ENCODE peak calls at places on chromosomes 5 and 9, in ten cellular contexts. X is prostate gland; M is K562; I is effector memory CD4-positive, alpha-beta T cell; G is psoas muscle; S is naive thymus-derived CD4-positive, alpha-beta T cell; Y is CD8-positive, alpha-beta T cell; P is PC-3; F is bronchial epithelial cell; L is BE2C. Z is an unnamed sample. For H3K36me3, the result is how much of the 10 kb centered on the place peaks cover.

GRCh38 chr9:120861935-120862334 is 15.1 kb downstream of the PHF19 start:
- DNase-seq in X (no peak), M (no peak), I (no peak), G (no peak), S (no peak), Y (no peak), P (no peak), F (no peak), L (no peak), Z (no peak)

GRCh38 chr9:23826120-23826629 is at the start of gene ELAVL2:
- DNase-seq in X (peak), M (no peak), I (peak), G (peak), S (no peak), Y (no peak), P (peak), F (peak), L (peak), Z (peak)

GRCh38 chr5:111863801-111864200 is 106.8 kb upstream of the NREP start:
- DNase-seq in X (no peak), M (no peak), I (no peak), G (no peak), S (no peak), Y (no peak), P (peak), F (peak), L (no peak), Z (no peak)

GRCh38 chr5:55176176-55176818 is 3.3 kb upstream of the CDC20B start:
- DNase-seq in X (no peak), M (peak), I (no peak), G (peak), S (peak), Y (no peak), P (peak), F (peak), L (peak), Z (no peak)

GRCh38 chr9:89742660-89743059 is 137.8 kb downstream of the GADD45G start:
- DNase-seq in X (no peak), M (no peak), I (no peak), G (no peak), S (no peak), Y (no peak), P (no peak), F (no peak), L (no peak), Z (peak)

GRCh38 chr9:114309096-114309495 is 13.8 kb upstream of the ORM1 start:
- DNase-seq in X (no peak), M (no peak), I (no peak), G (no peak), S (no peak), Y (no peak), P (no peak), F (no peak), L (no peak), Z (no peak)

GRCh38 chr9:126698756-126699155 is 85.0 kb downstream of the LMX1B start:
- DNase-seq in X (no peak), M (no peak), I (no peak), G (no peak), S (no peak), Y (no peak), P (no peak), F (no peak), L (no peak), Z (no peak)

GRCh38 chr5:154997746-154998145 is 15.8 kb upstream of the KIF4B start:
- DNase-seq in X (no peak), M (no peak), I (no peak), G (no peak), S (no peak), Y (no peak), P (peak), F (peak), L (no peak), Z (no peak)

GRCh38 chr9:136482046-136482792 is 621 bp downstream of the SEC16A start:
- DNase-seq in X (no peak), M (no peak), I (peak), G (no peak), S (no peak), Y (no peak), P (peak), F (peak), L (no peak), Z (no peak)

DNA sequence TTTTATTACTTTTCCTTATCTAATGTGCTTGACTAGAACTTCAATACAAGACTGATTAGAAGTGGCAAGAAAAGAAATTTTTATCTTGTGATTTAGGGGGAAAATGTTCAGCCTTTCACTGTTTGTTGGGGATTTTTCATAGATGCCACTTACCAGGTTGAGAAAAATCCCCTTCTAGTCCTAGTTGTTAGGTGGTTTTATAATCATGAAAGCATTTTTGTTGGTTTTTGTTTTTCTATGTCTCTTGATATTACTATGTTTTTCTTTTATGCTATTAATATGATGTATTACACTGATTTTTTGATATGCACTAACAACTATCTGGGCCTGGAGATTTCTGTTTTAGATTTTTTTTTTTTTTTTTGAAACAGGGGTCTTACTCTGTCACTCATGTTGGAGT is 134.0 kb downstream of the PARP8 start:
- DNase-seq in X (no peak), M (no peak), I (no peak), G (no peak), S (no peak), Y (no peak), P (no peak), F (no peak), L (no peak), Z (peak)
- H3K36me3 ChIP-seq in X (under half), M (under half), I (half or more), G (under half), S (under half), Y (under half), P (under half), F (under half), L (under half), Z (under half)

GRCh38 chr5:75387806-75388205 is 50.8 kb downstream of the HMGCR start:
- DNase-seq in X (no peak), M (no peak), I (no peak), G (no peak), S (no peak), Y (no peak), P (peak), F (peak), L (no peak), Z (no peak)

GRCh38 chr5:75395277-75395676 is 58.3 kb downstream of the HMGCR start:
- DNase-seq in X (no peak), M (peak), I (no peak), G (no peak), S (no peak), Y (no peak), P (no peak), F (no peak), L (no peak), Z (no peak)

GRCh38 chr5:75384218-75384617 is 47.2 kb downstream of the HMGCR start:
- DNase-seq in X (no peak), M (no peak), I (no peak), G (no peak), S (no peak), Y (no peak), P (peak), F (no peak), L (no peak), Z (no peak)

GRCh38 chr5:75389430-75389829 is 52.4 kb downstream of the HMGCR start:
- DNase-seq in X (no peak), M (no peak), I (no peak), G (no peak), S (no peak), Y (no peak), P (no peak), F (no peak), L (no peak), Z (no peak)
- H3K36me3 ChIP-seq in X (under half), M (under half), I (under half), G (half or more), S (under half), Y (under half), P (under half), F (under half), L (under half), Z (under half)

GRCh38 chr5:58452566-58453258 is 7.2 kb downstream of the PLK2 start:
- DNase-seq in X (no peak), M (no peak), I (no peak), G (no peak), S (no peak), Y (no peak), P (peak), F (peak), L (no peak), Z (no peak)

GRCh38 chr5:58455495-58455894 is 4.4 kb downstream of the PLK2 start:
- DNase-seq in X (no peak), M (no peak), I (no peak), G (no peak), S (no peak), Y (no peak), P (no peak), F (no peak), L (no peak), Z (no peak)

GRCh38 chr5:58453326-58453725 is 6.6 kb downstream of the PLK2 start:
- DNase-seq in X (no peak), M (no peak), I (no peak), G (no peak), S (no peak), Y (no peak), P (no peak), F (peak), L (no peak), Z (no peak)

GRCh38 chr5:58455066-58455465 is 4.8 kb downstream of the PLK2 start:
- DNase-seq in X (no peak), M (no peak), I (no peak), G (no peak), S (no peak), Y (no peak), P (no peak), F (no peak), L (no peak), Z (no peak)

GRCh38 chr5:58454025-58454424 is 5.9 kb downstream of the PLK2 start:
- DNase-seq in X (no peak), M (no peak), I (no peak), G (no peak), S (no peak), Y (no peak), P (no peak), F (no peak), L (no peak), Z (no peak)
- H3K36me3 ChIP-seq in X (under half), M (under half), I (under half), G (half or more), S (under half), Y (under half), P (half or more), F (under half), L (under half), Z (under half)

DNA sequence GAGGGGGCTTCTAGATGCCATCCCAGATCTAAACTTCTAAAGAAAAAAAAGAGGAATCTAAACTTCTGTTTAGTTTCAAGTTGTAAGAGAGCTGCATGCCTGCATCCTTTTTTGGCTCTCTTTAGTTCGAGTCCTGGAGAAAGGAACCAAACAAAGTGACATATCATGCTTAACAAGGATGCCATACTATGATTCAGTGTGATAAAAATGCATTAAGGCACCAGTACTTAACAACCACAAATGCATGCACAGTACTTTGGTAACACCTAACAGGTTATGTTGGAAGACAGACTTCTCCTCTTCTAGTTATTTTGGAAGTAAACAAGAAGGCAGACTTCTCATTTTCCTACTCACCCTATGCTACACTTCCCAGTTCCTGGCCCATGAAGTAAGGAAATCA is 27.3 kb downstream of the NME5 start:
- DNase-seq in X (no peak), M (no peak), I (no peak), G (no peak), S (no peak), Y (no peak), P (peak), F (peak), L (no peak), Z (no peak)
- H3K36me3 ChIP-seq in X (under half), M (under half), I (under half), G (under half), S (under half), Y (under half), P (under half), F (under half), L (under half), Z (under half)

DNA sequence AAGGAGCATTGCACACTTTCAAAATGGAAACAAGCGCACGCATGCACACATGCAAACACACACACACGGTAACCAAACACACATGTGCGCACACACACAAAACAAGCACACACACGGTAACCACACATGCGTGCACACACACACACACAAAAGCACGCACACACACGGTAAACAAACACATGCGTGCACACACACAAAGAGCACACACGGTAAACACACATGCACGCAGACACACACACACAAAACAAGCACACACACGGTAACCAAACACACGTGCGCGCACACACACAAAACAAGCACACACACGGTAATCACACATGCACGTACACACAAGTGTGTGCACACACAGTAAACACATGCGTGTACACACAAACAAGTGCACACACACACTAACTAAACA is 19.3 kb upstream of the SLC6A3 start:
- DNase-seq in X (no peak), M (no peak), I (no peak), G (no peak), S (no peak), Y (no peak), P (no peak), F (no peak), L (no peak), Z (no peak)
- H3K36me3 ChIP-seq in X (under half), M (under half), I (under half), G (under half), S (under half), Y (under half), P (half or more), F (under half), L (half or more), Z (half or more)

DNA sequence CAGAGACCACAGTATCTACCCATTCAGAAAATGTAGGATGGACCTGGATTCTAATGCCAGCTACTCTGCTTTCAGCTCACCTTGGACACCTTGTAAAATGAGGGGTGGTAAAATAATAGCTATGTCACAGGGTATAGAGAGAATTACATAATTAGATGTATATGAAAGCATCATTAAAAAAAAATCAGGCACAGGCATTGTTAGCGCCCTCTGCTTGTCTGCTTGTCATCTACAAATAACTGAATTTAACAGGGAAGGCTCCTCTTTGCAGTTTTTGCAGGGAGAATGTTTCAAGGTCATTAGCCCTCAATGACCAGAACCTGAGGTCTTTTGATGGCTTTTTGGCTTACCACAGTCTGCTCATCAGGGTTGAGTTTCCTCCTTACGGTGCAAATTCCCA is 58.0 kb downstream of the GPR21 start:
- DNase-seq in X (no peak), M (no peak), I (no peak), G (no peak), S (no peak), Y (no peak), P (no peak), F (no peak), L (no peak), Z (no peak)
- H3K36me3 ChIP-seq in X (under half), M (under half), I (under half), G (half or more), S (under half), Y (under half), P (under half), F (under half), L (under half), Z (under half)

GRCh38 chr5:138573949-138574670 is 1.1 kb downstream of the HSPA9 start:
- DNase-seq in X (no peak), M (no peak), I (no peak), G (no peak), S (no peak), Y (no peak), P (peak), F (peak), L (no peak), Z (no peak)

GRCh38 chr5:138575194-138576015 is at the start of gene HSPA9:
- DNase-seq in X (peak), M (peak), I (peak), G (peak), S (peak), Y (peak), P (peak), F (peak), L (peak), Z (peak)

GRCh38 chr5:138574744-138575193 is 432 bp downstream of the HSPA9 start:
- DNase-seq in X (no peak), M (peak), I (no peak), G (no peak), S (no peak), Y (no peak), P (peak), F (peak), L (no peak), Z (no peak)

GRCh38 chr5:138570871-138571270 is 4.3 kb downstream of the HSPA9 start:
- DNase-seq in X (no peak), M (no peak), I (no peak), G (no peak), S (no peak), Y (no peak), P (no peak), F (no peak), L (no peak), Z (no peak)

DNA sequence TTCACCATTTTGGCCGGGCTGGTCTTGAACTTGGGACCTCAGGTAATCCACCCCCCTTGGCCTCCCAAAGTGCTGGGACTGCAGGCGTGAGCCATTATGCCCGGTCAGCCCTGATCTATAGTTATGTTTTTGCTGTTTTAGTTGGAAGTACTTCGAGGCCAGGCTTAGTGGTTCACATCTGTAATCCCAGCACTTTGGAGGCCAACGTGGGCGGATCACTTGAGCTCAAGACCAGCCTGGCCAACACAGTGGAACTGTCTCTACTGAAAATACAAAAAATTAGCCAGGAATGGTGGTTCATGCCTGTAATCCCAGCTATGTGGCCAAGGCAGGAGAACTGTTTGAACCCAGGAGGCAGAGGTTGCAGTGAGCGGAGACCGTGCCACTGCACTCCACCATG is 2.0 kb downstream of the HSPA9 start:
- DNase-seq in X (no peak), M (no peak), I (no peak), G (no peak), S (no peak), Y (no peak), P (no peak), F (no peak), L (no peak), Z (no peak)
- H3K36me3 ChIP-seq in X (under half), M (half or more), I (under half), G (half or more), S (under half), Y (under half), P (under half), F (under half), L (half or more), Z (under half)

GRCh38 chr5:150389759-150390256 is 22.9 kb downstream of the CD74 start:
- DNase-seq in X (no peak), M (no peak), I (no peak), G (no peak), S (no peak), Y (no peak), P (no peak), F (no peak), L (no peak), Z (no peak)
- H3K36me3 ChIP-seq in X (under half), M (half or more), I (half or more), G (half or more), S (under half), Y (half or more), P (half or more), F (under half), L (half or more), Z (under half)

DNA sequence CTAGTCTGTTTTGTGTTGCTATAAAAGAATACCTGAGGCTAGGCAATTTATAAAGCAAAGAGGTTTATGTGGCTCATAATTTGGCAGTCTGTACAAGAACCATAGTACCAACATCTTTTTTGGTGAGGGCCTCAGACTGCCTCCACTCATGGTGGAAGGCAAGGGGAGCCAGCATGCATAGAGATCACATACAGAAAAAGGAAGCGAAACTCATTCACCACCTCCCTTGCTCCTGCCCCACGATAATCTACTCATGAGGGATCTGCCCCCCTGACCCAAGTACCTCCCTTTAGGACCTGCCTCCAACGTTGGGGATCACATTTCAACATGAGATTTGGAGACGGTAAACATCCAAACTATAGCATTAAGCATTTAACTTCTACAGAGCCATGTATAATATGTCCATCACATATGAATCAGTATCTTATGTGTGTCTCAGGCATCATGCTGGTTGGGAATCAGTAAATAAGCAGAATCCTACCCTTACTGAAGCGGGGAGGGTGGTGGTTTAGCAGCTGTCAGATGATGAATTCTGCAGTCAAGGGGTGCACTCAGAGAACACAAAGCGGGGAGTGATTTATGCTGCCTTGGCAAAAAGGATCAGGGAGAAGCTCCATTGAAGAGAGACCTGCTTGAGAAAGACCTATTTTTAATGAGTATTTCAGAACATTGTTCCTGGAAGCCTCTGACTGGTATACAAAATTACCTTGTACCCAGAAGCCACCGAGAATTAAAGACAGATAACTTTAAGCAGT is 34.8 kb downstream of the HMGXB3 start:
- DNase-seq in X (no peak), M (no peak), I (no peak), G (no peak), S (no peak), Y (no peak), P (no peak), F (no peak), L (no peak), Z (no peak)
- H3K36me3 ChIP-seq in X (under half), M (half or more), I (half or more), G (half or more), S (under half), Y (half or more), P (half or more), F (under half), L (half or more), Z (under half)

GRCh38 chr9:127945942-127946341 is 8.3 kb upstream of the DPM2 start:
- DNase-seq in X (no peak), M (no peak), I (no peak), G (no peak), S (no peak), Y (no peak), P (no peak), F (no peak), L (no peak), Z (no peak)
- H3K36me3 ChIP-seq in X (under half), M (under half), I (half or more), G (under half), S (under half), Y (half or more), P (under half), F (under half), L (under half), Z (under half)